ENCODE peak calls at places on chromosomes 7 and 10, in five cellular contexts. X, L, H, U and T are unnamed samples.

GRCh38 chr7:42843209-42843800 is 68.6 kb downstream of the C7orf25 start:
- DNase-seq in L (peak; percentile 40), X (peak; percentile 69), U (no peak), H (no peak), T (no peak)

GRCh38 chr10:1233031-1233430 is 176.8 kb downstream of the WDR37 start:
- DNase-seq in H (peak; percentile 51), L (no peak), X (no peak), U (no peak), T (no peak)

GRCh38 chr10:16259726-16260125 is 177.1 kb upstream of the PTER start:
- DNase-seq in X (no peak), U (no peak), L (no peak), H (no peak), T (no peak)

GRCh38 chr10:119139464-119140067 is 25.9 kb downstream of the SFXN4 start:
- DNase-seq in X (no peak), L (peak; percentile 31), U (no peak), H (peak; percentile 88), T (no peak)

GRCh38 chr7:100983451-100984187 is 14.3 kb downstream of the MUC12 start:
- DNase-seq in U (no peak), X (no peak), L (no peak), H (peak; percentile 11), T (no peak)

GRCh38 chr10:92413011-92413410 is 122.0 kb downstream of the MARCHF5 start:
- DNase-seq in L (no peak), U (no peak), H (no peak), X (no peak), T (no peak)

GRCh38 chr10:65319493-65319892 is 1606.3 kb upstream of the LRRTM3 start:
- DNase-seq in L (no peak), U (no peak), X (no peak), H (no peak), T (no peak)

GRCh38 chr7:13276977-13277376 is 589.5 kb downstream of the ARL4A start:
- DNase-seq in L (no peak), X (no peak), H (no peak), U (no peak), T (no peak)

GRCh38 chr7:54111850-54112249 is 430.3 kb upstream of the VSTM2A start:
- DNase-seq in X (no peak), L (no peak), U (no peak), H (no peak), T (no peak)

GRCh38 chr10:6716521-6716920 is 136.4 kb upstream of the PRKCQ start:
- DNase-seq in U (no peak), L (no peak), H (no peak), X (peak; percentile 82), T (peak; percentile 93)

GRCh38 chr7:141244466-141244865 is 170.6 kb downstream of the TMEM178B start:
- DNase-seq in L (no peak), H (no peak), U (no peak), X (no peak), T (peak; percentile 13)
- TF ChIP-seq POLR2AphosphoS5 in L (no peak), H (no peak), U (no peak), X (no peak), T (no peak)

DNA sequence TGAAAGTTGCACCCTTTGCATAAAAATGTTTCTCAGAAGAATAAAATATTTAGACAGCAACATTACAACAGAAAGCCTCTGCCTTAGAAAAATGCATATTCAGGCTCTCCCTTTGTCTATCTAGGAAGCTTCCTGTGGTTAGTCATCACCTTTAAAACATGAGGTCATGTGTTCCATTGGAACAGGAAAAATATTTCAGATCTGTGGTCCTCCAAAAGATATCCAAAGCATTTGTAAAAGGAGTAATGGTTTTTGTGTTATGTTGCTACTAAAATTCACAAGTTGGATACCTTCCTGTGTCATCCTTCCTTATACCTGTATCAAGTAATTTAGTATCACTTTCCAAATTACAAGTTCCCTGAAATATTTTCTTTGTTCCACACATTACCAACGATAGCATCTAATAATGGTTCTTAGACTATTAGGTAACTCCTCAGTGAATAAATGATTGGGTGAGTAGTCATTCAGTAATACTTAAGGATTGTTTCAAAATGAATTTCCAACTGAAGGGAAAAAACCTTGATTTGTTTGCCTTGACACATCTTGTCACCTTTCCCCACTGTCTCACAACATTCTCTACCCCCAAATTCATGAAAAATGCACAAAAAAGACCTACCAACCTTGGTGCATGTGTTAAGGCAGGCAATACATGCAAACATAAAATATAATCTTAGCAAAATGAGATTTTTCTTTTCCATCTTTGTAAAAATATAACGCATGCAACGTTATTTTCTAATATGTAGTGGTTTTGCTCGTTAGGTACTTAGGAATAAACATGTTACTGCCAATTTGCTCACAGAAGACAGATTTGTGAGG is 19.7 kb upstream of the RHOBTB1 start:
- DNase-seq in H (no peak), U (no peak), X (no peak), L (no peak), T (no peak)
- H3K4me3 ChIP-seq in H (no peak overlapping the region), U (no peak overlapping the region), X (no peak overlapping the region), L (no peak overlapping the region), T (no peak overlapping the region)

DNA sequence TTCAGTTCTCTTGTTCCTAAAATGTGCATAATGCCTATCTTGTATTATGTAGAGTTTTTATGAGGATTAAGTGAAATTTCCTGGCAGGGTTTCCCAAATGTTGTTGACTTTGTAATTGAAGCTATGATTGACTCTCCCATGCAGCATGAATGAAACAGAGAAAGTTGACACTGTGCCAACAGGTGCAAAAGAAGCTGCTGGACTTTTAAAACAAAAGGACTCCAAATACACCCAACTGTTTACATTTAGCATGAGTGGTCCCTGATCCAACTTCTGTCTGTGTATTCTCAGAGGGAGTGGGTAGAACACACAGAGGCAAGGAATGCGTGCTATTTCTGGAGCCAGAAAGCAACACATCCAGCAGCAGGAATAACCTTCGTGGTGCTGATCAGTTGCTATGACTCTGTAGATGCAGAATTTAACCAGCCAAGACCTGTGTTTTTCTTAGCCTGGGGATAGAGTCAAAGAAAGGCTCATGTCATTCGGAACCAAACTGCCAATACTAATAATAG is 14.4 kb upstream of the RBM20 start:
- DNase-seq in L (no peak), U (peak; percentile 53), X (no peak), H (no peak), T (no peak)
- TF ChIP-seq POLR2AphosphoS5 in L (peak; percentile 47), U (no peak), X (peak; percentile 64), H (no peak), T (no peak)

GRCh38 chr7:56124981-56125380 is 8.8 kb upstream of the NUPR2 start:
- DNase-seq in U (no peak), H (no peak), L (no peak), X (no peak), T (no peak)

GRCh38 chr7:56121440-56121839 is 5.2 kb upstream of the NUPR2 start:
- DNase-seq in H (no peak), L (no peak), X (no peak), U (no peak), T (no peak)

GRCh38 chr7:56125831-56126230 is 9.6 kb upstream of the NUPR2 start:
- DNase-seq in H (no peak), X (no peak), L (no peak), U (no peak), T (no peak)
- H3K4me3 ChIP-seq in H (no peak overlapping the region), X (no peak overlapping the region), L (no peak overlapping the region), U (no peak overlapping the region), T (no peak overlapping the region)

GRCh38 chr10:29656451-29656992 is 21.8 kb upstream of the SVIL start:
- DNase-seq in H (no peak), L (no peak), U (no peak), X (no peak), T (no peak)

GRCh38 chr10:29657719-29658274 is 23.0 kb upstream of the SVIL start:
- DNase-seq in X (no peak), H (no peak), U (no peak), L (no peak), T (no peak)

GRCh38 chr10:29663718-29664117 is 28.9 kb upstream of the SVIL start:
- DNase-seq in X (no peak), U (no peak), H (no peak), L (no peak), T (no peak)

GRCh38 chr10:29659770-29660097 is 25.0 kb upstream of the SVIL start:
- DNase-seq in L (no peak), U (no peak), X (no peak), H (no peak), T (no peak)

GRCh38 chr10:29658984-29659769 is 24.4 kb upstream of the SVIL start:
- DNase-seq in X (peak; percentile 83), L (peak; percentile 41), U (peak; percentile 79), H (no peak), T (no peak)
- TF ChIP-seq POLR2AphosphoS5 in X (peak; percentile 72), L (peak; percentile 93), U (peak; percentile 46), H (no peak), T (peak; percentile 14)

GRCh38 chr10:22086730-22087364 is 83.3 kb upstream of the DNAJC1 start:
- DNase-seq in L (peak; percentile 84), X (peak; percentile 90), H (no peak), U (peak; percentile 68), T (no peak)
- H3K4me3 ChIP-seq in L (no peak overlapping the region), X (no peak overlapping the region), H (no peak overlapping the region), U (no peak overlapping the region), T (no peak overlapping the region)

GRCh38 chr10:110268442-110268841 is 36.3 kb downstream of the SMNDC1 start:
- DNase-seq in X (no peak), H (no peak), U (no peak), L (peak; percentile 54), T (no peak)

GRCh38 chr10:110268931-110269640 is 35.6 kb downstream of the SMNDC1 start:
- DNase-seq in L (no peak), H (no peak), U (no peak), X (no peak), T (no peak)

GRCh38 chr10:110267246-110267645 is 37.5 kb downstream of the SMNDC1 start:
- DNase-seq in H (no peak), U (no peak), X (no peak), L (no peak), T (no peak)

GRCh38 chr10:110273474-110273873 is 31.2 kb downstream of the SMNDC1 start:
- DNase-seq in X (peak; percentile 95), U (peak; percentile 79), H (no peak), L (peak; percentile 74), T (no peak)

GRCh38 chr10:110269641-110270318 is 34.9 kb downstream of the SMNDC1 start:
- DNase-seq in U (no peak), H (no peak), L (peak; percentile 28), X (no peak), T (no peak)
- TF ChIP-seq POLR2AphosphoS5 in U (no peak), H (no peak), L (peak; percentile 35), X (no peak), T (peak; percentile 7)

GRCh38 chr10:130933008-130933390 is 378.5 kb downstream of the TCERG1L start:
- DNase-seq in X (no peak), U (no peak), H (no peak), L (no peak), T (peak; percentile 20)
- H3K4me3 ChIP-seq in X (no peak overlapping the region), U (no peak overlapping the region), H (no peak overlapping the region), L (no peak overlapping the region), T (no peak overlapping the region)

GRCh38 chr7:41134873-41135250 is 568.0 kb downstream of the INHBA start:
- DNase-seq in H (no peak), U (no peak), L (no peak), X (no peak), T (no peak)

GRCh38 chr7:41136551-41136950 is 566.3 kb downstream of the INHBA start:
- DNase-seq in H (no peak), U (no peak), X (no peak), L (no peak), T (no peak)

GRCh38 chr7:41135511-41135910 is 567.4 kb downstream of the INHBA start:
- DNase-seq in U (no peak), X (no peak), L (no peak), H (peak; percentile 68), T (no peak)

GRCh38 chr7:41133700-41134099 is 569.2 kb downstream of the INHBA start:
- DNase-seq in H (no peak), X (no peak), U (no peak), L (no peak), T (no peak)

GRCh38 chr7:41134242-41134872 is 568.5 kb downstream of the INHBA start:
- DNase-seq in H (no peak), X (no peak), U (no peak), L (no peak), T (no peak)
- TF ChIP-seq POLR2AphosphoS5 in H (no peak), X (no peak), U (no peak), L (no peak), T (no peak)